ENCODE peak calls at places on chromosome 4, in eight cellular contexts. A is body of pancreas, M is testis, F is pancreas, N is lower lobe of right lung, X is heart left ventricle, V is heart right ventricle, J is OCI-LY7. C is an unnamed sample. For H3K36me3, the result is how much of the 10 kb centered on the place peaks cover.

GRCh38 chr4:97589481-97590196 is 553.6 kb downstream of the STPG2 start:
- DNase-seq in J (no peak), M (no peak), N (no peak), A (no peak), V (no peak), X (no peak), F (no peak), C (no peak)

GRCh38 chr4:147017081-147017480 is 71.4 kb upstream of the TTC29 start:
- DNase-seq in J (no peak), A (no peak), X (no peak), M (no peak), V (no peak), N (no peak), F (no peak), C (no peak)

GRCh38 chr4:3532714-3533336 is 603 bp upstream of the LRPAP1 start:
- DNase-seq in N (no peak), V (no peak), J (no peak), M (no peak), F (no peak), A (no peak), X (no peak), C (no peak)

GRCh38 chr4:40314951-40315350 is 20.2 kb upstream of the CHRNA9 start:
- DNase-seq in M (no peak), J (no peak), X (no peak), A (no peak), F (no peak), N (no peak), V (no peak), C (no peak)

GRCh38 chr4:75542824-75543223 is 13.0 kb upstream of the ODAPH start:
- DNase-seq in J (no peak), A (no peak), N (no peak), X (no peak), M (no peak), F (no peak), V (no peak), C (no peak)

GRCh38 chr4:137015759-137016409 is 516.4 kb downstream of the PCDH18 start:
- DNase-seq in N (no peak), V (no peak), A (no peak), M (no peak), J (no peak), F (no peak), X (no peak), C (peak)

GRCh38 chr4:177008071-177008835 is 215.5 kb upstream of the VEGFC start:
- DNase-seq in X (no peak), M (no peak), N (no peak), A (no peak), J (no peak), F (no peak), V (no peak), C (no peak)

GRCh38 chr4:111230265-111230664 is 607.4 kb upstream of the PITX2 start:
- DNase-seq in F (no peak), A (no peak), N (no peak), M (no peak), J (no peak), V (no peak), X (no peak), C (no peak)

GRCh38 chr4:40648742-40649281 is 19.1 kb upstream of the RBM47 start:
- DNase-seq in F (no peak), N (no peak), X (no peak), V (no peak), J (no peak), A (no peak), M (no peak), C (no peak)

GRCh38 chr4:3436798-3437581 is 4.8 kb upstream of the HGFAC start:
- DNase-seq in X (peak), M (no peak), J (no peak), N (no peak), A (peak), F (no peak), V (peak), C (no peak)

GRCh38 chr4:28451346-28451745 is 1590.7 kb downstream of the STIM2 start:
- DNase-seq in A (no peak), F (no peak), N (no peak), M (no peak), J (no peak), V (no peak), X (no peak), C (no peak)

GRCh38 chr4:172865103-172865502 is 303.5 kb upstream of the GALNT7 start:
- DNase-seq in X (no peak), J (no peak), V (no peak), M (no peak), F (no peak), A (no peak), N (no peak), C (no peak)

GRCh38 chr4:2905544-2905943 is 57.7 kb downstream of the NOP14 start:
- DNase-seq in X (no peak), F (no peak), N (no peak), J (no peak), V (no peak), M (no peak), A (no peak), C (no peak)

GRCh38 chr4:124903995-124904722 is 191.6 kb upstream of the ANKRD50 start:
- DNase-seq in X (no peak), F (no peak), V (no peak), M (no peak), N (no peak), A (peak), J (no peak), C (no peak)

GRCh38 chr4:78524009-78524408 is 27.6 kb upstream of the ANXA3 start:
- DNase-seq in V (no peak), M (no peak), F (no peak), J (no peak), N (no peak), A (no peak), X (no peak), C (no peak)

GRCh38 chr4:38867478-38868054 is at the start of gene FAM114A1:
- DNase-seq in J (no peak), F (peak), M (peak), N (peak), X (peak), A (peak), V (peak), C (peak)

GRCh38 chr4:165096776-165097175 is 15.9 kb downstream of the TMEM192 start:
- DNase-seq in J (peak), A (no peak), X (no peak), F (no peak), M (no peak), V (no peak), N (no peak), C (no peak)
- TF ChIP-seq CTCF in J (peak), A (peak), X (peak), F (no peak), M (no peak), V (peak), N (peak), C (peak)

DNA sequence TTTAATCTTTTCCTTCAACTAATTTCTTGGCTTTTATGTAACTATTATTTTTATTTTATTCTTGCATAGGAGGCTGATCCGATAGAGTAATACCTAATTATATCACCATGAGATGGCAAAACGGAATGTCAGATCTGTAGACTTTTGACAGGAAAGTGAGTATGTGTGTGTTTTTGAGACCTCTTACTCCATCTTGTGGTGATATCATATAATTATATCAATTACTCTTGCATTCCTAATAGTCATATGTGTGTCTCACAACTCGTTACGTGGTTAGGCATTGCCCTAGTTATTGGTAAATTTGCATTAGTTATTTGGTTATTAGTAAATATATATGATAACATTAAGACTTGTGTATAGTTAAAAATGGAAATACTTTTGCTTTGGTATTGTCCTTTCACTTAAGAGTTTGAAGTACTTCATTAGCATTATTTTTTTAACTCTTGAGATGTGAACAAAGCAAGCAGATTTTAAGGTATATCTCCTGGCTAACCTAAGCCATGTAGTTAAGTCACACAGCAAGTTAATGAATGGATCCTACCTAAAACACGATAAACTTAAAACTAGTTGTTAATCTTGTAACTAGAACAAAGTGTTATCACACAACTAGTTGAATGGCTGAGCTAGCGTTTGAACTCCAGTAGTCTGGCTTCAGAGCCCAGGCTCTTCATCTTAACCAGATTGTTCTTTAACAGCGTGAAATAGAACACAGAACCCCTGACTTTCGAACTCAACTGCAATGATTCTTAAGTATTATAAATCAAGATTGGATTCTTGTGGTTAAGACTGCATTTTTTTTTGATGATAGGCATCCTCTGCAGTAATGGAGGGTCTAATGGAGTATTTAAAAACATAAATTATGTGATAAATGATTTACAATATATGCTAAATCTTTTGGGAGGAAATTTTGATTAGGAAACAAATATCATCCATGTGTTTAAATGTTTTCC is 67.1 kb downstream of the PGRMC2 start:
- DNase-seq in N (no peak), A (no peak), M (no peak), F (no peak), J (peak), V (no peak), X (no peak), C (no peak)
- H3K36me3 ChIP-seq in N (under half), A (under half), M (under half), F (under half), J (under half), V (under half), X (under half), C (under half)

GRCh38 chr4:36719425-36719824 is 438.0 kb downstream of the DTHD1 start:
- DNase-seq in J (no peak), X (no peak), N (no peak), A (no peak), F (no peak), M (no peak), V (no peak), C (no peak)
- TF ChIP-seq CTCF in J (no peak), X (no peak), N (no peak), A (no peak), F (no peak), M (no peak), V (no peak), C (no peak)

DNA sequence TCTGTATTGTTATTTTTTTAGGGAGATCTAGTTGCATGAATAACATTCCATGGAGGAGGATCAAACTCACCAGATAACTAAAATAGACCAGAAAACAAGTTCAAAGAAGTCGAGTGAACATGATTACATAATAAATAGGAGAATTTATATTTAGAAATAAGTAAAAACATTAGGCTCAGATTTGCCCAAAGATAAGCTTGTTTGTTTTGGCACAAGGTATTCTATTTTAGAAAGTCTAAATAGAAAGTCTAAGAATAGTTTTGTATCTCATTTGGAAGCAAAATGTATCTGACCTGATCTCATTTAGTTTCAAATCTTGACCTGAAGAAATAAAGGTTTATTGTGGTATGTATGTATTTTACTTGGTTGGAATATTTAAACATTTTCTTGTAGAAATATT is 670.6 kb upstream of the GALNTL6 start:
- DNase-seq in J (no peak), N (no peak), X (no peak), F (no peak), M (no peak), A (no peak), V (no peak), C (no peak)
- H3K36me3 ChIP-seq in J (under half), N (under half), X (under half), F (under half), M (under half), A (under half), V (under half), C (under half)

DNA sequence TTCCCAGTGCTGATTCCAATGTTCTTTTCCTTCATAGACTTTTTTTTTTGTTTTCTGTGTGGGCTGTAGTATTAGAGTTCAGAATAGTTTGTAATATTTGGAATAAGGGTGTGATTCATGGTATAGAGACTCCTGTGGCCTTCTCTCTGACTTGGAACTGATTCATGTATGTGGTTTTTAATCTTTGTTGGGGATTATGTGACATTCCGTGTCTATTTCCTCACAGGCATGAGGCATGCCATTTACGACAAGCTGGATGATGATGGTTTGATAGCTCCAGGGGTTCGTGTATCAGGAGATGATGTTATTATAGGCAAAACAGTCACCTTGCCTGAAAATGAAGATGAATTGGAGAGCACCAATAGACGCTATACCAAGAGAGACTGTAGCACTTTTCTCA is 44.4 kb downstream of the POLR2B start:
- DNase-seq in M (no peak), A (no peak), V (no peak), J (no peak), X (no peak), F (no peak), N (no peak), C (no peak)
- TF ChIP-seq CTCF in M (no peak), A (no peak), V (no peak), J (no peak), X (no peak), F (no peak), N (no peak), C (no peak)

GRCh38 chr4:10101559-10102192 is 14.9 kb downstream of the WDR1 start:
- DNase-seq in M (no peak), X (no peak), V (no peak), N (no peak), F (peak), J (no peak), A (no peak), C (no peak)

GRCh38 chr4:10100734-10101216 is 15.8 kb downstream of the WDR1 start:
- DNase-seq in F (no peak), A (no peak), V (no peak), X (no peak), M (no peak), N (peak), J (no peak), C (no peak)

GRCh38 chr4:10102981-10103330 is 13.6 kb downstream of the WDR1 start:
- DNase-seq in F (no peak), X (no peak), M (no peak), V (no peak), J (no peak), A (no peak), N (no peak), C (no peak)

GRCh38 chr4:10104211-10104990 is 12.2 kb downstream of the WDR1 start:
- DNase-seq in J (no peak), F (peak), X (no peak), V (no peak), A (no peak), M (no peak), N (no peak), C (no peak)

GRCh38 chr4:10102193-10102980 is 14.2 kb downstream of the WDR1 start:
- DNase-seq in N (no peak), X (no peak), A (no peak), J (no peak), F (peak), V (no peak), M (no peak), C (no peak)
- H3K36me3 ChIP-seq in N (half or more), X (under half), A (under half), J (half or more), F (under half), V (under half), M (under half), C (under half)

GRCh38 chr4:133156096-133156495 is 7.0 kb downstream of the PCDH10 start:
- DNase-seq in F (no peak), M (no peak), V (no peak), J (no peak), N (no peak), A (no peak), X (no peak), C (peak)
- TF ChIP-seq CTCF in F (no peak), M (no peak), V (no peak), J (no peak), N (no peak), A (no peak), X (no peak), C (no peak)

GRCh38 chr4:153782567-153782966 is 6.3 kb downstream of the SFRP2 start:
- DNase-seq in N (no peak), V (no peak), F (no peak), A (no peak), J (no peak), M (no peak), X (no peak), C (no peak)

GRCh38 chr4:153781280-153781679 is 7.6 kb downstream of the SFRP2 start:
- DNase-seq in X (no peak), J (no peak), N (no peak), A (no peak), V (no peak), M (no peak), F (peak), C (no peak)

GRCh38 chr4:153780221-153780620 is 8.7 kb downstream of the SFRP2 start:
- DNase-seq in V (no peak), A (no peak), J (no peak), X (no peak), M (no peak), N (no peak), F (no peak), C (no peak)

GRCh38 chr4:153780876-153781275 is 8.0 kb downstream of the SFRP2 start:
- DNase-seq in X (no peak), N (no peak), J (no peak), V (no peak), F (no peak), A (no peak), M (no peak), C (no peak)

DNA sequence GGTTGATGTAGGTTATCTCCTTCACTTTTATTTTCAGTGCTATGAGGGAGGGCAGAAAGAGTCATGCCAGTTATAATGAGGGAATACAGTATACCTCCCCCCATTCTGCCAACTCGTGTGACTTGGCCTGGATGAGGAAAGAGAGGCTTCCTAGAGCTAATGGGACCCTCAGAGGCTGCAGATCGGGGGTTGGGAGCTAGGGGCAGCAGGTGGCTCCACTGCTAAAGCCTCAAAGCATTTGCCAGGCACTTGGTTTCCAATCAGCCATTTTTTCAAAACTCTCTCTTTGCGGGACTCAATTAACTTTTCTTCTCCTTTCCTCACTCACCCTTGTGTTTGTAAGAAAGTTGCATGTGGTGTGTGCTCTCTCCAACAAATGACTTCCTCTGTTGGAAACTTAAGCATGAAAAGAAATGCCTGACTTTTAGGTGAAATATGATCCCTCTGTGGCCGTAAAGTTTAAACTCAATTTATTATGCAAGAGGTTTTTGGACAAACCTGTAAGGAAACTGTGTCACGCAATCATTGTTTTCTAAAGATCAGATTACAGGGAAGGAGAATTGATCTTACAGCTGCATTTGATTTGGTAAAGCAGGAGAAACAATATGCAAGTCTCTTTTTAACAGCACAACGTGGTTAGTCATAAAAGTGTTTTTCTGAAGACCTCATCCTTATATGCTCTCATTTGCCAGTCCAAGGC is 7.0 kb downstream of the SFRP2 start:
- DNase-seq in F (no peak), J (no peak), M (no peak), A (no peak), X (no peak), V (no peak), N (no peak), C (no peak)
- H3K36me3 ChIP-seq in F (under half), J (under half), M (under half), A (under half), X (under half), V (under half), N (under half), C (under half)

C was measured in BE2C.